ENCODE peak calls at places on chromosomes 12 and 14, in seven cellular contexts. One of them, this sample, is unnamed.

GRCh38 chr14:76781648-76782051 is 20.4 kb downstream of the VASH1 start:
- DNase-seq in mucosa of descending colon: no peak
- DNase-seq in RCC 7860: no peak
- DNase-seq in thoracic aorta: no peak
- DNase-seq in retina: no peak
- DNase-seq in activated CD4-positive, alpha-beta T cell treated with anti-CD3 and anti-CD28 coated beads, Interleukin-2, amount 50 U/mL, for 4 hours: no peak
- DNase-seq in NCI-H524 treated with DMSO at 0.1 percent for 48 hours: no peak
- DNase-seq in this sample: no peak

GRCh38 chr12:124543052-124543590 is 24.3 kb downstream of the NCOR2 start:
- DNase-seq in mucosa of descending colon: no peak
- DNase-seq in RCC 7860: peak; percentile 77
- DNase-seq in thoracic aorta: no peak
- DNase-seq in retina: no peak
- DNase-seq in activated CD4-positive, alpha-beta T cell treated with anti-CD3 and anti-CD28 coated beads, Interleukin-2, amount 50 U/mL, for 4 hours: no peak
- DNase-seq in NCI-H524 treated with DMSO at 0.1 percent for 48 hours: no peak
- DNase-seq in this sample: no peak

GRCh38 chr12:80778005-80778541 is 61.4 kb downstream of the MYF5 start:
- DNase-seq in mucosa of descending colon: no peak
- DNase-seq in RCC 7860: peak; percentile 77
- DNase-seq in thoracic aorta: no peak
- DNase-seq in retina: no peak
- DNase-seq in activated CD4-positive, alpha-beta T cell treated with anti-CD3 and anti-CD28 coated beads, Interleukin-2, amount 50 U/mL, for 4 hours: no peak
- DNase-seq in NCI-H524 treated with DMSO at 0.1 percent for 48 hours: no peak
- DNase-seq in this sample: no peak

GRCh38 chr14:99792551-99793212 is 531 bp upstream of the EML1 start:
- DNase-seq in mucosa of descending colon: no peak
- DNase-seq in RCC 7860: no peak
- DNase-seq in thoracic aorta: no peak
- DNase-seq in retina: peak; percentile 73
- DNase-seq in activated CD4-positive, alpha-beta T cell treated with anti-CD3 and anti-CD28 coated beads, Interleukin-2, amount 50 U/mL, for 4 hours: peak; percentile 3
- DNase-seq in NCI-H524 treated with DMSO at 0.1 percent for 48 hours: no peak
- DNase-seq in this sample: no peak

GRCh38 chr14:69263364-69263763 is 3.4 kb downstream of the GALNT16 start:
- DNase-seq in mucosa of descending colon: peak; percentile 46
- DNase-seq in RCC 7860: no peak
- DNase-seq in thoracic aorta: peak; percentile 75
- DNase-seq in retina: peak; percentile 39
- DNase-seq in activated CD4-positive, alpha-beta T cell treated with anti-CD3 and anti-CD28 coated beads, Interleukin-2, amount 50 U/mL, for 4 hours: no peak
- DNase-seq in NCI-H524 treated with DMSO at 0.1 percent for 48 hours: no peak
- DNase-seq in this sample: peak; percentile 44

GRCh38 chr14:104787736-104788532 is 7.6 kb downstream of the AKT1 start:
- DNase-seq in mucosa of descending colon: no peak
- DNase-seq in RCC 7860: no peak
- DNase-seq in thoracic aorta: no peak
- DNase-seq in retina: peak; percentile 83
- DNase-seq in activated CD4-positive, alpha-beta T cell treated with anti-CD3 and anti-CD28 coated beads, Interleukin-2, amount 50 U/mL, for 4 hours: no peak
- DNase-seq in NCI-H524 treated with DMSO at 0.1 percent for 48 hours: peak; percentile 80
- DNase-seq in this sample: no peak

GRCh38 chr12:26749781-26750180 is 83.2 kb downstream of the ITPR2 start:
- DNase-seq in mucosa of descending colon: no peak
- DNase-seq in RCC 7860: no peak
- DNase-seq in thoracic aorta: no peak
- DNase-seq in retina: no peak
- DNase-seq in activated CD4-positive, alpha-beta T cell treated with anti-CD3 and anti-CD28 coated beads, Interleukin-2, amount 50 U/mL, for 4 hours: no peak
- DNase-seq in NCI-H524 treated with DMSO at 0.1 percent for 48 hours: no peak
- DNase-seq in this sample: no peak

GRCh38 chr14:87503711-87504110 is 489.3 kb downstream of the GALC start:
- DNase-seq in mucosa of descending colon: no peak
- DNase-seq in RCC 7860: no peak
- DNase-seq in thoracic aorta: no peak
- DNase-seq in retina: no peak
- DNase-seq in activated CD4-positive, alpha-beta T cell treated with anti-CD3 and anti-CD28 coated beads, Interleukin-2, amount 50 U/mL, for 4 hours: no peak
- DNase-seq in NCI-H524 treated with DMSO at 0.1 percent for 48 hours: no peak
- DNase-seq in this sample: no peak

GRCh38 chr14:75578786-75579781 is 664 bp downstream of the FLVCR2 start:
- DNase-seq in mucosa of descending colon: peak; percentile 62
- DNase-seq in RCC 7860: peak; percentile 4
- DNase-seq in thoracic aorta: no peak
- DNase-seq in retina: peak; percentile 15
- DNase-seq in activated CD4-positive, alpha-beta T cell treated with anti-CD3 and anti-CD28 coated beads, Interleukin-2, amount 50 U/mL, for 4 hours: no peak
- DNase-seq in NCI-H524 treated with DMSO at 0.1 percent for 48 hours: peak; percentile 17
- DNase-seq in this sample: no peak

GRCh38 chr14:25032092-25032784 is 17.7 kb downstream of the STXBP6 start:
- DNase-seq in mucosa of descending colon: no peak
- DNase-seq in RCC 7860: no peak
- DNase-seq in thoracic aorta: no peak
- DNase-seq in retina: no peak
- DNase-seq in activated CD4-positive, alpha-beta T cell treated with anti-CD3 and anti-CD28 coated beads, Interleukin-2, amount 50 U/mL, for 4 hours: no peak
- DNase-seq in NCI-H524 treated with DMSO at 0.1 percent for 48 hours: no peak
- DNase-seq in this sample: no peak

GRCh38 chr12:122349078-122349477 is 73.4 kb downstream of the CLIP1 start:
- DNase-seq in mucosa of descending colon: no peak
- DNase-seq in RCC 7860: no peak
- DNase-seq in thoracic aorta: no peak
- DNase-seq in retina: no peak
- DNase-seq in activated CD4-positive, alpha-beta T cell treated with anti-CD3 and anti-CD28 coated beads, Interleukin-2, amount 50 U/mL, for 4 hours: no peak
- DNase-seq in NCI-H524 treated with DMSO at 0.1 percent for 48 hours: no peak
- DNase-seq in this sample: no peak

GRCh38 chr14:38073641-38074040 is 134.1 kb upstream of the SSTR1 start:
- DNase-seq in mucosa of descending colon: no peak
- DNase-seq in RCC 7860: peak; percentile 19
- DNase-seq in thoracic aorta: no peak
- DNase-seq in retina: no peak
- DNase-seq in activated CD4-positive, alpha-beta T cell treated with anti-CD3 and anti-CD28 coated beads, Interleukin-2, amount 50 U/mL, for 4 hours: no peak
- DNase-seq in NCI-H524 treated with DMSO at 0.1 percent for 48 hours: no peak
- DNase-seq in this sample: no peak

GRCh38 chr12:3131129-3131528 is 54.0 kb downstream of the TSPAN9 start:
- DNase-seq in mucosa of descending colon: no peak
- DNase-seq in RCC 7860: no peak
- DNase-seq in thoracic aorta: no peak
- DNase-seq in retina: no peak
- DNase-seq in activated CD4-positive, alpha-beta T cell treated with anti-CD3 and anti-CD28 coated beads, Interleukin-2, amount 50 U/mL, for 4 hours: no peak
- DNase-seq in NCI-H524 treated with DMSO at 0.1 percent for 48 hours: no peak
- DNase-seq in this sample: no peak

GRCh38 chr12:122064780-122065588 is 13.6 kb upstream of the MLXIP start:
- DNase-seq in mucosa of descending colon: no peak
- DNase-seq in RCC 7860: peak; percentile 95
- DNase-seq in thoracic aorta: no peak
- DNase-seq in retina: peak; percentile 65
- DNase-seq in activated CD4-positive, alpha-beta T cell treated with anti-CD3 and anti-CD28 coated beads, Interleukin-2, amount 50 U/mL, for 4 hours: no peak
- DNase-seq in NCI-H524 treated with DMSO at 0.1 percent for 48 hours: peak; percentile 61
- DNase-seq in this sample: peak; percentile 62

GRCh38 chr12:90280564-90281058 is 572.0 kb upstream of the ATP2B1 start:
- DNase-seq in mucosa of descending colon: no peak
- DNase-seq in RCC 7860: peak; percentile 63
- DNase-seq in thoracic aorta: no peak
- DNase-seq in retina: no peak
- DNase-seq in activated CD4-positive, alpha-beta T cell treated with anti-CD3 and anti-CD28 coated beads, Interleukin-2, amount 50 U/mL, for 4 hours: no peak
- DNase-seq in NCI-H524 treated with DMSO at 0.1 percent for 48 hours: no peak
- DNase-seq in this sample: no peak

GRCh38 chr14:99267871-99268775 is 3.9 kb downstream of the BCL11B start:
- DNase-seq in mucosa of descending colon: no peak
- DNase-seq in RCC 7860: no peak
- DNase-seq in thoracic aorta: no peak
- DNase-seq in retina: peak; percentile 54
- DNase-seq in activated CD4-positive, alpha-beta T cell treated with anti-CD3 and anti-CD28 coated beads, Interleukin-2, amount 50 U/mL, for 4 hours: no peak
- DNase-seq in NCI-H524 treated with DMSO at 0.1 percent for 48 hours: no peak
- DNase-seq in this sample: no peak

GRCh38 chr12:76984566-76984965 is 80.8 kb downstream of the E2F7 start:
- DNase-seq in mucosa of descending colon: no peak
- DNase-seq in RCC 7860: no peak
- DNase-seq in thoracic aorta: no peak
- DNase-seq in retina: no peak
- DNase-seq in activated CD4-positive, alpha-beta T cell treated with anti-CD3 and anti-CD28 coated beads, Interleukin-2, amount 50 U/mL, for 4 hours: no peak
- DNase-seq in NCI-H524 treated with DMSO at 0.1 percent for 48 hours: no peak
- DNase-seq in this sample: no peak

GRCh38 chr14:50784683-50785505 is 46.1 kb downstream of the NIN start:
- DNase-seq in mucosa of descending colon: peak; percentile 52
- DNase-seq in RCC 7860: no peak
- DNase-seq in thoracic aorta: no peak
- DNase-seq in retina: peak; percentile 66
- DNase-seq in activated CD4-positive, alpha-beta T cell treated with anti-CD3 and anti-CD28 coated beads, Interleukin-2, amount 50 U/mL, for 4 hours: no peak
- DNase-seq in NCI-H524 treated with DMSO at 0.1 percent for 48 hours: peak; percentile 54
- DNase-seq in this sample: no peak

GRCh38 chr14:50666772-50667490 is 1.2 kb downstream of the SAV1 start:
- DNase-seq in mucosa of descending colon: no peak
- DNase-seq in RCC 7860: peak; percentile 41
- DNase-seq in thoracic aorta: no peak
- DNase-seq in retina: peak; percentile 51
- DNase-seq in activated CD4-positive, alpha-beta T cell treated with anti-CD3 and anti-CD28 coated beads, Interleukin-2, amount 50 U/mL, for 4 hours: peak; percentile 3
- DNase-seq in NCI-H524 treated with DMSO at 0.1 percent for 48 hours: no peak
- DNase-seq in this sample: no peak

GRCh38 chr14:92297818-92298595 is 25.0 kb upstream of the SLC24A4 start:
- DNase-seq in mucosa of descending colon: no peak
- DNase-seq in RCC 7860: no peak
- DNase-seq in thoracic aorta: no peak
- DNase-seq in retina: no peak
- DNase-seq in activated CD4-positive, alpha-beta T cell treated with anti-CD3 and anti-CD28 coated beads, Interleukin-2, amount 50 U/mL, for 4 hours: no peak
- DNase-seq in NCI-H524 treated with DMSO at 0.1 percent for 48 hours: no peak
- DNase-seq in this sample: no peak

GRCh38 chr14:80845877-80846276 is 95.7 kb downstream of the CEP128 start:
- DNase-seq in mucosa of descending colon: no peak
- DNase-seq in RCC 7860: no peak
- DNase-seq in thoracic aorta: no peak
- DNase-seq in retina: no peak
- DNase-seq in activated CD4-positive, alpha-beta T cell treated with anti-CD3 and anti-CD28 coated beads, Interleukin-2, amount 50 U/mL, for 4 hours: no peak
- DNase-seq in NCI-H524 treated with DMSO at 0.1 percent for 48 hours: no peak
- DNase-seq in this sample: no peak

GRCh38 chr12:131759176-131759575 is 48.3 kb downstream of the SFSWAP start:
- DNase-seq in mucosa of descending colon: no peak
- DNase-seq in RCC 7860: no peak
- DNase-seq in thoracic aorta: no peak
- DNase-seq in retina: no peak
- DNase-seq in activated CD4-positive, alpha-beta T cell treated with anti-CD3 and anti-CD28 coated beads, Interleukin-2, amount 50 U/mL, for 4 hours: no peak
- DNase-seq in NCI-H524 treated with DMSO at 0.1 percent for 48 hours: no peak
- DNase-seq in this sample: no peak

GRCh38 chr12:108822458-108823205 is 34.8 kb downstream of the SSH1 start:
- DNase-seq in mucosa of descending colon: peak; percentile 12
- DNase-seq in RCC 7860: no peak
- DNase-seq in thoracic aorta: no peak
- DNase-seq in retina: no peak
- DNase-seq in activated CD4-positive, alpha-beta T cell treated with anti-CD3 and anti-CD28 coated beads, Interleukin-2, amount 50 U/mL, for 4 hours: no peak
- DNase-seq in NCI-H524 treated with DMSO at 0.1 percent for 48 hours: peak; percentile 68
- DNase-seq in this sample: no peak

This sample was measured in omental fat pad.